ENCODE peak calls at places on chromosomes 16 and 17, in eight cellular contexts. P, D, X, J, M, T, H and Y are unnamed samples.
A peak's percentile ranks its signal among the peaks of the same experiment; 100 is the strongest.

GRCh38 chr17:47686661-47687327 is 7.2 kb upstream of the TBKBP1 start:
- DNase-seq in J (peak; percentile 86), X (no peak), P (no peak), H (no peak), M (no peak), D (no peak), T (no peak), Y (no peak)

GRCh38 chr17:37792787-37793186 is 47.9 kb upstream of the HNF1B start:
- DNase-seq in P (no peak), M (no peak), J (peak; percentile 60), H (no peak), T (peak; percentile 25), D (no peak), X (peak; percentile 24), Y (no peak)

GRCh38 chr17:61247438-61247837 is 152.2 kb upstream of the TBX2 start:
- DNase-seq in X (no peak), M (no peak), T (no peak), P (no peak), J (peak; percentile 32), D (no peak), H (no peak), Y (no peak)

GRCh38 chr17:50210249-50211225 is 9.1 kb upstream of the COL1A1 start:
- DNase-seq in T (peak; percentile 72), M (peak; percentile 93), H (peak; percentile 48), J (peak; percentile 97), P (no peak), D (no peak), X (no peak), Y (peak; percentile 84)

GRCh38 chr16:67150833-67151396 is at the start of gene B3GNT9:
- DNase-seq in X (no peak), M (peak; percentile 91), P (no peak), D (peak; percentile 72), T (peak; percentile 84), H (peak; percentile 55), J (peak; percentile 97), Y (no peak)

GRCh38 chr16:21156767-21157467 is 1.6 kb upstream of the LDAF1 start:
- DNase-seq in H (peak; percentile 47), X (peak; percentile 59), P (peak; percentile 56), T (peak; percentile 86), J (peak; percentile 81), D (peak; percentile 21), M (peak; percentile 80), Y (peak; percentile 77)

GRCh38 chr16:8714143-8714542 is 39.7 kb downstream of the ABAT start:
- DNase-seq in D (no peak), T (peak; percentile 33), X (no peak), H (no peak), J (no peak), P (no peak), M (no peak), Y (no peak)

GRCh38 chr16:14280541-14280940 is 209.4 kb downstream of the MRTFB start:
- DNase-seq in X (no peak), H (no peak), J (peak; percentile 19), P (no peak), D (no peak), M (no peak), T (no peak), Y (no peak)

GRCh38 chr17:64780096-64781012 is 118.2 kb upstream of the SMURF2 start:
- DNase-seq in D (peak; percentile 65), P (no peak), T (peak; percentile 95), X (no peak), J (peak; percentile 51), M (peak; percentile 83), H (peak; percentile 83), Y (peak; percentile 70)

GRCh38 chr17:72569193-72569946 is 448.6 kb downstream of the SOX9 start:
- DNase-seq in D (no peak), T (no peak), X (no peak), M (no peak), P (no peak), H (no peak), J (no peak), Y (no peak)

GRCh38 chr16:21703589-21704174 is 39.9 kb downstream of the OTOA start:
- DNase-seq in T (no peak), X (no peak), J (no peak), H (no peak), D (peak; percentile 21), M (no peak), P (no peak), Y (no peak)

GRCh38 chr16:71628810-71629209 is 2.8 kb downstream of the MARVELD3 start:
- DNase-seq in T (no peak), P (no peak), M (peak; percentile 44), J (peak; percentile 29), H (no peak), X (no peak), D (no peak), Y (peak; percentile 30)

GRCh38 chr16:51538707-51539604 is 387.9 kb upstream of the SALL1 start:
- DNase-seq in D (no peak), H (no peak), J (peak; percentile 96), T (no peak), P (no peak), X (no peak), M (peak; percentile 23), Y (peak; percentile 2)

GRCh38 chr17:44502598-44503079 is 567 bp downstream of the GPATCH8 start:
- DNase-seq in P (peak; percentile 21), D (no peak), M (peak; percentile 34), J (peak; percentile 48), X (peak; percentile 75), T (no peak), H (no peak), Y (peak; percentile 38)

GRCh38 chr17:4951486-4951885 is 567 bp downstream of the ENO3 start:
- DNase-seq in P (no peak), D (no peak), X (no peak), M (no peak), J (no peak), H (no peak), T (no peak), Y (no peak)

GRCh38 chr16:88453621-88454314 is 688 bp downstream of the ZFPM1 start:
- DNase-seq in X (no peak), H (peak; percentile 26), J (peak; percentile 53), M (peak; percentile 58), P (peak; percentile 24), T (peak; percentile 38), D (no peak), Y (no peak)

GRCh38 chr16:48158296-48158695 is 2.5 kb upstream of the ABCC12 start:
- DNase-seq in P (no peak), X (peak; percentile 64), T (no peak), M (peak; percentile 36), H (peak; percentile 58), D (no peak), J (peak; percentile 66), Y (peak; percentile 78)

GRCh38 chr17:20890338-20890737 is 152.5 kb downstream of the USP22 start:
- DNase-seq in T (no peak), X (no peak), D (no peak), M (no peak), J (no peak), H (no peak), P (no peak), Y (no peak)

GRCh38 chr17:75478508-75478907 is 22.1 kb downstream of the TMEM94 start:
- DNase-seq in M (no peak), T (peak; percentile 38), J (no peak), P (no peak), X (no peak), D (no peak), H (no peak), Y (no peak)

GRCh38 chr17:56679148-56679766 is 85.8 kb downstream of the NOG start:
- DNase-seq in J (peak; percentile 67), X (peak; percentile 59), M (peak; percentile 51), P (peak; percentile 4), T (peak; percentile 73), H (no peak), D (peak; percentile 20), Y (peak; percentile 68)

GRCh38 chr16:14202697-14203096 is 131.6 kb downstream of the MRTFB start:
- DNase-seq in M (peak; percentile 31), J (peak; percentile 13), P (no peak), T (peak; percentile 57), D (no peak), H (no peak), X (no peak), Y (peak; percentile 19)

GRCh38 chr16:27109666-27110523 is 43.2 kb downstream of the C16orf82 start:
- DNase-seq in P (peak; percentile 75), X (peak; percentile 83), M (peak; percentile 90), D (peak; percentile 59), T (peak; percentile 86), J (peak; percentile 85), H (peak; percentile 82), Y (peak; percentile 67)

DNA sequence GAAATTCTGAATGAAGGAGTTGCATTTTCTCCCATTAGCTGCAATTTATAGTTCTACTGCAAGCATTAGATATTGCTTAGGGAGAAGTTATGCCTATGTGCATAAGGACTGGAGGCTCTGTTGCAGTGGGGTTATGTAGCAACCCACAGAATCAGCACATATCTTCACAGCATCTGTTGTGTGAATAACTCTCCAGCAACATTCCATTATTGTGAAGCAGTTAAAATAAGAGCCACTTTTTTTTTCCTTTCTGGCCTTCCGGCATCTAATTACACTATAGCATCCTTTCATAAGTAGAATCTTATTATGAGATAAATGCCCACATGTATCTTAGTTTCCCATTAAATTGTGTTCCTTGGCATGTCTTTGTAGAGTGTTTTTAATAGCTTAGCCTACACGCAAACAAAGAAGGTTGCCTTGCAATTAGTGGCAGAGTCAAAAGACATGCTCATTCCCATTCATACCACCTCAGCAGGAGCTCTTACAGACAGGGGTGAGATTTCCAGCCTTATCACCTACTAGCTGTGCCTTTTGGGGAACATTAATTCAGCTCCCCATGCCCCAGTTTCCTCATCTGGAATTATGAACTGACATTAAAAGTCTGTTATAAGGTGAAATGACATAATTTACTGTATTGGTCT is 596.0 kb upstream of the GOT2 start:
- DNase-seq in J (peak; percentile 0), P (no peak), D (no peak), H (no peak), M (no peak), T (no peak), X (no peak), Y (no peak)
- H3K9me2 ChIP-seq in J (no peaks in the 10 kb centered on the region), P (no peaks in the 10 kb centered on the region), D (no peaks in the 10 kb centered on the region), H (no peaks in the 10 kb centered on the region), M (no peaks in the 10 kb centered on the region), T (no peaks in the 10 kb centered on the region), X (no peaks in the 10 kb centered on the region), Y (no peaks in the 10 kb centered on the region)

GRCh38 chr16:82895843-82896242 is 269.1 kb downstream of the CDH13 start:
- DNase-seq in T (no peak), X (no peak), P (no peak), D (no peak), H (no peak), J (no peak), M (no peak), Y (no peak)

GRCh38 chr16:82899731-82900454 is 273.1 kb downstream of the CDH13 start:
- DNase-seq in M (no peak), X (no peak), P (no peak), H (no peak), D (no peak), T (no peak), J (no peak), Y (no peak)

GRCh38 chr16:82900611-82901010 is 273.8 kb downstream of the CDH13 start:
- DNase-seq in X (no peak), D (no peak), H (no peak), P (no peak), M (no peak), J (no peak), T (no peak), Y (no peak)
- H3K9me2 ChIP-seq in X (no peaks in the 10 kb centered on the region), D (no peaks in the 10 kb centered on the region), H (no peaks in the 10 kb centered on the region), P (no peaks in the 10 kb centered on the region), M (no peaks in the 10 kb centered on the region), J (no peaks in the 10 kb centered on the region), T (peaks cover 7% of the 10 kb centered on the region), Y (no peaks in the 10 kb centered on the region)

GRCh38 chr16:58658796-58659211 is 25.8 kb downstream of the SLC38A7 start:
- DNase-seq in J (peak; percentile 20), P (no peak), M (no peak), H (no peak), X (no peak), D (no peak), T (no peak), Y (no peak)
- H3K9me2 ChIP-seq in J (no peaks in the 10 kb centered on the region), P (no peaks in the 10 kb centered on the region), M (no peaks in the 10 kb centered on the region), H (no peaks in the 10 kb centered on the region), X (no peaks in the 10 kb centered on the region), D (no peaks in the 10 kb centered on the region), T (no peaks in the 10 kb centered on the region), Y (no peaks in the 10 kb centered on the region)

GRCh38 chr16:54591816-54592246 is 305.2 kb upstream of the IRX3 start:
- DNase-seq in M (no peak), J (no peak), P (no peak), T (no peak), X (no peak), D (no peak), H (no peak), Y (no peak)
- H3K9me2 ChIP-seq in M (no peaks in the 10 kb centered on the region), J (no peaks in the 10 kb centered on the region), P (no peaks in the 10 kb centered on the region), T (no peaks in the 10 kb centered on the region), X (no peaks in the 10 kb centered on the region), D (no peaks in the 10 kb centered on the region), H (no peaks in the 10 kb centered on the region), Y (no peaks in the 10 kb centered on the region)